ENCODE peak calls at places on chromosomes 16 and 17, in four cellular contexts. C is GM12878, P is K562, J is HepG2. L is an unnamed sample.

GRCh38 chr17:44636562-44636961 is 19.7 kb upstream of the MEIOC start:
- DNase-seq in C (no peak), P (no peak), J (peak; percentile 16), L (no peak)

GRCh38 chr17:50271173-50271750 is 3.0 kb upstream of the TMEM92 start:
- DNase-seq in C (no peak), P (no peak), J (no peak), L (peak; percentile 2)

GRCh38 chr16:57534881-57535658 is 1.3 kb downstream of the CCDC102A start:
- DNase-seq in J (no peak), C (no peak), P (no peak), L (no peak)

GRCh38 chr16:12141073-12141472 is 164.5 kb downstream of the SNX29 start:
- DNase-seq in J (no peak), P (no peak), C (no peak), L (no peak)

GRCh38 chr16:78060787-78061186 is 38.4 kb downstream of the CLEC3A start:
- DNase-seq in J (no peak), C (no peak), P (no peak), L (no peak)

GRCh38 chr16:8889893-8890548 is 7.9 kb downstream of the LITAFD start:
- DNase-seq in J (no peak), P (no peak), C (no peak), L (no peak)

GRCh38 chr16:3780570-3780969 is 63.2 kb upstream of the TRAP1 start:
- DNase-seq in C (no peak), J (no peak), P (no peak), L (no peak)

GRCh38 chr16:85238233-85238647 is 126.0 kb upstream of the CIBAR2 start:
- DNase-seq in C (no peak), J (no peak), P (no peak), L (peak; percentile 77)

GRCh38 chr17:7854851-7855642 is at the start of gene TMEM88:
- DNase-seq in P (no peak), C (no peak), J (no peak), L (peak; percentile 72)

GRCh38 chr16:3915438-3916250 is 35.1 kb upstream of the CREBBP start:
- DNase-seq in P (no peak), J (no peak), C (no peak), L (no peak)

GRCh38 chr16:81866820-81867440 is 87.8 kb downstream of the PLCG2 start:
- DNase-seq in J (no peak), C (no peak), P (no peak), L (no peak)

GRCh38 chr16:31712064-31712540 is 161.5 kb upstream of the ZNF267 start:
- DNase-seq in C (no peak), P (no peak), J (no peak), L (no peak)

GRCh38 chr16:1181715-1182671 is 29.1 kb downstream of the CACNA1H start:
- DNase-seq in C (no peak), J (peak; percentile 62), P (peak; percentile 41), L (no peak)

GRCh38 chr16:59597269-59597668 is 863.2 kb upstream of the GOT2 start:
- DNase-seq in C (no peak), J (no peak), P (no peak), L (no peak)
- TF ChIP-seq CBFB in C (no peak), J (no peak), P (no peak), L (no peak)

GRCh38 chr16:67987460-67988160 is 7.3 kb upstream of the DPEP3 start:
- DNase-seq in C (no peak), P (no peak), J (peak; percentile 57), L (no peak)
- TF ChIP-seq CBFB in C (no peak), P (no peak), J (no peak), L (no peak)

DNA sequence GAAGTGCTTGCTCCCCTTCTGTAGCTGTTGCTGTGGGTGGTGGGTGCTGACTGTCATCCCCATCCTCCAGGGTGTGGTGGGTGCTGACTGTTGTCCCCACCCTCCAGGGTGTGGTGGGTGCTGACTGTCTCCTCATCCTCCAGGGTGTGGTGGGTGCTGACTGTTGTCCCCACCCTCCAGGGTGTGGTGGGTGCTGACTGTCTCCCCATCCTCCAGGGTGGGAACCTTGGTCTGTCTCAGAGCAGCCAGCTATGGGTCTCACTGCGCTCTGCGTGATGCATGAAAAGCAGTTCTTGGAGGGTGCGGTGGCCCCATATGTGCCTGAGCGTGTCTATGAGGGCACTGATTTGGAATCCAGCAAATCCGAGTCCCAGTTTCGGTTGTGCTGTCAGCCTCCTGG is 163.9 kb downstream of the RPTOR start:
- DNase-seq in C (no peak), J (no peak), P (no peak), L (no peak)
- TF ChIP-seq CBFB in C (no peak), J (no peak), P (no peak), L (no peak)

GRCh38 chr16:62638324-62638911 is 602.2 kb upstream of the CDH8 start:
- DNase-seq in C (no peak), J (no peak), P (no peak), L (no peak)
- TF ChIP-seq CBFB in C (no peak), J (no peak), P (no peak), L (no peak)

GRCh38 chr17:78335176-78335575 is 24.7 kb downstream of the SOCS3 start:
- DNase-seq in J (no peak), C (no peak), P (no peak), L (no peak)

GRCh38 chr17:78338860-78339259 is 21.0 kb downstream of the SOCS3 start:
- DNase-seq in J (no peak), P (no peak), C (no peak), L (no peak)

GRCh38 chr17:78340183-78340955 is 19.5 kb downstream of the SOCS3 start:
- DNase-seq in J (no peak), C (no peak), P (no peak), L (no peak)

GRCh38 chr17:78341559-78342437 is 18.1 kb downstream of the SOCS3 start:
- DNase-seq in P (peak; percentile 98), C (no peak), J (no peak), L (peak; percentile 75)

GRCh38 chr17:78337244-78338109 is 22.4 kb downstream of the SOCS3 start:
- DNase-seq in J (no peak), C (peak; percentile 87), P (no peak), L (no peak)
- TF ChIP-seq CBFB in J (no peak), C (peak; percentile 57), P (no peak), L (no peak)

GRCh38 chr16:23640959-23641765 is at the start of the genes DCTN5 and PALB2:
- DNase-seq in J (peak; percentile 98), C (peak; percentile 83), P (peak; percentile 94), L (peak; percentile 91)

GRCh38 chr16:23640669-23640958 is 496 bp downstream of the PALB2 start:
- DNase-seq in C (no peak), J (no peak), P (no peak), L (no peak)

DNA sequence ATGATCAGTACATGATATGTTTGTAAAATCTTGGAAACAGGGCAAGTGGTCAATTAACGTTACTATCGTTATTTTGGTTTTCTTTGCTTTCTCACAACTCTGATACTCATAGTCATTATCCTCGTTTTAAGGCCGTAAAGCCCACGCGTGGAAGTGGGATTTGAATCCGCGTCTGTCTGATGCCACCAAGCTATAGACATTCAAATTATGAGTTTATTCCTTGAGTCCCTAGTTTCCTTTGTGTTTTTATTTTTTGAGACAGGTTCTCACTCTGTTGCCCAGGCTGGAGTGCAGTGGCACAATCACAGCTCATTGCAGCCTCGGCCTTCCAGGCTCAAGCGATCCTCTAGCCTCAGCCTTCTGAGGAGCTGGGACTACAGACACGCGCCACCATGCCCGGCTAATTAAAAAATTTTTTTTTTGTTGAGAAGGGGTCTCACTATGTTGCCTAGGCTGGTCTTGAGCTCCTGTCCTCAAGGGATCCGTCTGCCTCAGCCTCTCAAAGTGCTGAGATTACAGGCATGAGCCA is 1.0 kb downstream of the DCTN5 start:
- DNase-seq in P (no peak), C (no peak), J (no peak), L (no peak)
- TF ChIP-seq CBFB in P (no peak), C (no peak), J (no peak), L (no peak)

GRCh38 chr17:38663125-38663751 is 11.5 kb downstream of the EPOP start:
- DNase-seq in C (no peak), P (peak; percentile 65), J (peak; percentile 90), L (peak; percentile 95)
- TF ChIP-seq CBFB in C (no peak), P (no peak), J (no peak), L (peak; percentile 23)

GRCh38 chr16:47258874-47259461 is 115.2 kb upstream of the NETO2 start:
- DNase-seq in P (peak; percentile 61), J (peak; percentile 38), C (peak; percentile 5), L (peak; percentile 29)
- TF ChIP-seq CBFB in P (no peak), J (no peak), C (no peak), L (no peak)

GRCh38 chr17:4043862-4044261 is 79.6 kb upstream of the ATP2A3 start:
- DNase-seq in J (no peak), P (no peak), C (peak; percentile 39), L (no peak)
- TF ChIP-seq CBFB in J (no peak), P (no peak), C (no peak), L (no peak)

L was measured in WTC11.